ENCODE peak calls at places on chromosomes 2 and 18, in four cellular contexts. K, N, U and P are unnamed samples.

GRCh38 chr18:11859903-11860407 is 8.7 kb downstream of the CHMP1B start:
- DNase-seq in K (no peak), N (peak), U (no peak), P (peak)

GRCh38 chr2:70090706-70091334 is 3.5 kb downstream of the PCBP1 start:
- DNase-seq in K (no peak), U (peak), N (no peak), P (no peak)

GRCh38 chr18:76999077-76999476 is 133.5 kb downstream of the MBP start:
- DNase-seq in U (no peak), N (no peak), K (no peak), P (no peak)

GRCh38 chr2:230793573-230794359 is 71.0 kb upstream of the ITM2C start:
- DNase-seq in U (peak), N (peak), K (no peak), P (peak)

GRCh38 chr2:190088917-190089316 is 26.4 kb upstream of the MSTN start:
- DNase-seq in U (no peak), N (peak), K (no peak), P (peak)

GRCh38 chr2:200416878-200417277 is 93.0 kb downstream of the KCTD18 start:
- DNase-seq in N (no peak), K (no peak), U (no peak), P (no peak)

GRCh38 chr2:43044093-43044614 is 182.3 kb downstream of the ZFP36L2 start:
- DNase-seq in N (no peak), U (peak), K (no peak), P (no peak)

GRCh38 chr2:45889053-45889452 is 237.6 kb downstream of the PRKCE start:
- DNase-seq in N (no peak), U (no peak), K (no peak), P (no peak)

GRCh38 chr18:21672868-21673267 is 31.7 kb downstream of the ABHD3 start:
- DNase-seq in U (no peak), N (peak), K (no peak), P (peak)

GRCh38 chr2:12824304-12824761 is 107.6 kb downstream of the TRIB2 start:
- DNase-seq in K (no peak), N (no peak), U (no peak), P (no peak)

GRCh38 chr2:218962859-218963492 is 3.5 kb downstream of the CDK5R2 start:
- DNase-seq in K (peak), N (peak), U (no peak), P (peak)

GRCh38 chr2:3491716-3492474 is 27.4 kb downstream of the ADI1 start:
- DNase-seq in N (no peak), U (no peak), K (no peak), P (no peak)

GRCh38 chr2:27316655-27317412 is 6.1 kb downstream of the MPV17 start:
- DNase-seq in U (no peak), K (peak), N (no peak), P (no peak)

GRCh38 chr2:72414108-72414507 is 266.4 kb upstream of the CYP26B1 start:
- DNase-seq in K (no peak), N (no peak), U (no peak), P (no peak)

GRCh38 chr2:40528564-40528963 is 76.7 kb upstream of the SLC8A1 start:
- DNase-seq in N (no peak), K (no peak), U (no peak), P (no peak)

GRCh38 chr2:120383631-120384477 is 37.9 kb downstream of the INHBB start:
- DNase-seq in K (no peak), N (no peak), U (peak), P (no peak)

GRCh38 chr2:157789933-157790511 is 86.1 kb downstream of the ACVR1 start:
- DNase-seq in K (no peak), U (peak), N (no peak), P (no peak)

GRCh38 chr2:60423066-60423465 is 130.4 kb downstream of the BCL11A start:
- DNase-seq in U (no peak), N (no peak), K (no peak), P (no peak)

GRCh38 chr2:37379881-37380296 is 35.5 kb downstream of the QPCT start:
- DNase-seq in N (no peak), K (no peak), U (no peak), P (peak)

GRCh38 chr18:35635171-35635570 is 53.6 kb downstream of the GALNT1 start:
- DNase-seq in K (no peak), U (no peak), N (peak), P (no peak)

GRCh38 chr2:149329470-149330126 is 789 bp upstream of the LYPD6 start:
- DNase-seq in K (no peak), N (peak), U (peak), P (peak)

GRCh38 chr2:7825591-7826312 is 856.1 kb upstream of the ID2 start:
- DNase-seq in N (no peak), K (no peak), U (no peak), P (peak)

GRCh38 chr2:138811454-138811853 is 31.3 kb upstream of the NXPH2 start:
- DNase-seq in N (no peak), U (no peak), K (no peak), P (no peak)

GRCh38 chr2:158967731-158968395 is 577 bp upstream of the TANC1 start:
- DNase-seq in N (peak), U (peak), K (peak), P (peak)

GRCh38 chr18:50158866-50159653 is 35.9 kb downstream of the MYO5B start:
- DNase-seq in K (no peak), N (no peak), U (no peak), P (no peak)

GRCh38 chr2:60499651-60500300 is 53.7 kb downstream of the BCL11A start:
- DNase-seq in N (no peak), K (no peak), U (no peak), P (no peak)

GRCh38 chr2:212811036-212811805 is 272.6 kb upstream of the ERBB4 start:
- DNase-seq in K (no peak), N (peak), U (no peak), P (no peak)

GRCh38 chr2:201949036-201950012 is 84.3 kb upstream of the FZD7 start:
- DNase-seq in U (no peak), N (no peak), K (no peak), P (no peak)

GRCh38 chr2:149178626-149179025 is 140.1 kb downstream of the LYPD6B start:
- DNase-seq in U (no peak), K (no peak), N (no peak), P (no peak)

GRCh38 chr2:169007941-169008340 is 23.2 kb downstream of the ABCB11 start:
- DNase-seq in K (no peak), N (no peak), U (no peak), P (no peak)

GRCh38 chr18:11992096-11992785 is 10.9 kb downstream of the IMPA2 start:
- DNase-seq in N (no peak), U (peak), K (no peak), P (no peak)

GRCh38 chr2:65199891-65200290 is 27.7 kb upstream of the ACTR2 start:
- DNase-seq in N (no peak), K (no peak), U (no peak), P (no peak)

GRCh38 chr18:26777316-26778053 is 88.0 kb downstream of the AQP4 start:
- DNase-seq in N (no peak), K (no peak), U (no peak), P (no peak)

GRCh38 chr2:68837861-68838341 is 33.3 kb downstream of the BMP10 start:
- DNase-seq in U (no peak), K (no peak), N (peak), P (no peak)

GRCh38 chr18:23810396-23810795 is 121.1 kb downstream of the LAMA3 start:
- DNase-seq in K (no peak), N (no peak), U (no peak), P (no peak)

GRCh38 chr2:238106698-238107524 is 6.8 kb downstream of the ESPNL start:
- DNase-seq in K (no peak), U (peak), N (no peak), P (peak)